ENCODE peak calls at places on chromosomes 3 and 15, in four cellular contexts. V, W, I and X are unnamed samples.

GRCh38 chr3:179902061-179902460 is 134.7 kb downstream of the PEX5L start:
- DNase-seq in V (no peak), W (no peak), I (no peak), X (no peak)

GRCh38 chr15:70111203-70112017 is 13.7 kb upstream of the TLE3 start:
- DNase-seq in V (no peak), W (no peak), I (peak), X (no peak)

GRCh38 chr3:183591881-183592521 is 36.5 kb upstream of the KLHL6 start:
- DNase-seq in V (no peak), W (no peak), I (no peak), X (no peak)

GRCh38 chr3:16801223-16801622 is 83.5 kb upstream of the PLCL2 start:
- DNase-seq in V (no peak), W (no peak), I (no peak), X (no peak)

GRCh38 chr3:24829011-24829581 is 334.4 kb upstream of the THRB start:
- DNase-seq in V (no peak), W (no peak), I (no peak), X (no peak)

GRCh38 chr3:46297658-46298423 is 55.6 kb downstream of the CCR3 start:
- DNase-seq in V (no peak), W (no peak), I (no peak), X (no peak)

GRCh38 chr3:69411331-69411730 is 25.4 kb upstream of the FRMD4B start:
- DNase-seq in V (no peak), W (no peak), I (peak), X (peak)

GRCh38 chr3:112759681-112760080 is 87.0 kb downstream of the CD200R1L start:
- DNase-seq in V (no peak), W (no peak), I (no peak), X (no peak)

GRCh38 chr3:60912876-60913275 is 338.4 kb downstream of the FHIT start:
- DNase-seq in V (no peak), W (no peak), I (no peak), X (no peak)

GRCh38 chr3:53478166-53478830 is 16.1 kb upstream of the CACNA1D start:
- DNase-seq in V (no peak), W (no peak), I (no peak), X (no peak)

GRCh38 chr15:41562784-41563198 is 3.8 kb downstream of the TYRO3 start:
- DNase-seq in V (no peak), W (no peak), I (no peak), X (no peak)

GRCh38 chr15:75835990-75836952 is 7.0 kb upstream of the UBE2Q2 start:
- DNase-seq in V (no peak), W (no peak), I (no peak), X (no peak)

GRCh38 chr3:9496893-9497292 is 56.7 kb downstream of the LHFPL4 start:
- DNase-seq in V (no peak), W (no peak), I (no peak), X (no peak)

GRCh38 chr3:124599779-124600693 is 130.2 kb upstream of the UMPS start:
- DNase-seq in V (peak), W (no peak), I (no peak), X (no peak)

GRCh38 chr3:70608434-70608833 is 296.0 kb upstream of the MDFIC2 start:
- DNase-seq in V (no peak), W (no peak), I (no peak), X (no peak)

GRCh38 chr3:186239321-186239720 is 122.7 kb downstream of the DGKG start:
- DNase-seq in V (no peak), W (no peak), I (no peak), X (no peak)

GRCh38 chr15:47975422-47975821 is 145.4 kb upstream of the SLC24A5 start:
- DNase-seq in V (no peak), W (no peak), I (no peak), X (no peak)

GRCh38 chr3:41854956-41855355 is 106.9 kb downstream of the ULK4 start:
- DNase-seq in V (no peak), W (no peak), I (no peak), X (no peak)

GRCh38 chr3:124209426-124209825 is 217.5 kb upstream of the ROPN1 start:
- DNase-seq in V (no peak), W (no peak), I (peak), X (no peak)

GRCh38 chr3:19146685-19147650 is 1.3 kb upstream of the KCNH8 start:
- DNase-seq in V (no peak), W (no peak), I (peak), X (peak)

GRCh38 chr3:123876858-123877257 is 7.3 kb downstream of the MYLK start:
- DNase-seq in V (no peak), W (no peak), I (no peak), X (no peak)

GRCh38 chr3:190865828-190866227 is 3.3 kb upstream of the GMNC start:
- DNase-seq in V (no peak), W (no peak), I (no peak), X (no peak)

GRCh38 chr3:172716476-172716875 is 5.6 kb upstream of the NCEH1 start:
- DNase-seq in V (no peak), W (no peak), I (no peak), X (no peak)

GRCh38 chr3:1616715-1617114 is 482.0 kb upstream of the CNTN4 start:
- DNase-seq in V (no peak), W (no peak), I (no peak), X (no peak)

GRCh38 chr15:64703632-64703959 is 71.8 kb downstream of the RBPMS2 start:
- DNase-seq in V (no peak), W (no peak), I (no peak), X (no peak)

GRCh38 chr3:105367063-105367405 is 325 bp downstream of the ALCAM start:
- DNase-seq in V (no peak), W (no peak), I (no peak), X (no peak)

GRCh38 chr3:86976206-86976605 is 14.7 kb downstream of the VGLL3 start:
- DNase-seq in V (no peak), W (no peak), I (no peak), X (no peak)

GRCh38 chr3:113234688-113235260 is 23.4 kb downstream of the BOC start:
- DNase-seq in V (no peak), W (no peak), I (no peak), X (no peak)

GRCh38 chr15:90550919-90551318 is 21.2 kb downstream of the CRTC3 start:
- DNase-seq in V (no peak), W (no peak), I (no peak), X (no peak)